ENCODE peak calls at places on chromosomes 3 and 15, in five cellular contexts. F, P, K, A and X are unnamed samples.

GRCh38 chr15:91116379-91117067 is 16.5 kb downstream of the SV2B start:
- DNase-seq in K (no peak), F (no peak), P (no peak), A (no peak), X (peak; percentile 2)

GRCh38 chr3:177338697-177339219 is 141.5 kb upstream of the TBL1XR1 start:
- DNase-seq in F (no peak), K (peak; percentile 60), A (no peak), P (no peak), X (peak; percentile 92)

GRCh38 chr3:48966876-48967361 is 23.1 kb upstream of the P4HTM start:
- DNase-seq in P (no peak), A (no peak), F (no peak), K (no peak), X (no peak)

GRCh38 chr3:70156808-70157207 is 155.6 kb downstream of the MDFIC2 start:
- DNase-seq in K (no peak), F (no peak), A (no peak), P (no peak), X (no peak)

GRCh38 chr15:94745371-94745770 is 514.0 kb downstream of the MCTP2 start:
- DNase-seq in K (no peak), A (no peak), P (no peak), F (no peak), X (no peak)

GRCh38 chr3:100483529-100483928 is 8.9 kb upstream of the TMEM45A start:
- DNase-seq in A (no peak), F (no peak), K (no peak), P (no peak), X (no peak)

GRCh38 chr3:120218981-120219380 is 66.0 kb downstream of the GPR156 start:
- DNase-seq in K (no peak), A (no peak), P (no peak), F (no peak), X (no peak)

GRCh38 chr3:112676659-112677234 is 35.8 kb upstream of the CCDC80 start:
- DNase-seq in F (peak; percentile 29), A (peak; percentile 68), P (peak; percentile 59), K (peak; percentile 96), X (peak; percentile 93)

GRCh38 chr3:42090973-42091731 is at the start of gene TRAK1:
- DNase-seq in F (peak; percentile 44), K (peak; percentile 91), P (no peak), A (no peak), X (peak; percentile 66)

GRCh38 chr3:62183087-62183486 is 190.3 kb downstream of the FEZF2 start:
- DNase-seq in K (no peak), P (no peak), A (no peak), F (no peak), X (no peak)

GRCh38 chr3:128983293-128984069 is 10.4 kb downstream of the CFAP92 start:
- DNase-seq in F (no peak), K (no peak), P (no peak), A (no peak), X (no peak)

GRCh38 chr3:104628185-104628789 is 738.4 kb upstream of the ALCAM start:
- DNase-seq in P (peak; percentile 33), A (no peak), F (no peak), K (peak; percentile 63), X (peak; percentile 65)

GRCh38 chr3:43870844-43871626 is 180.3 kb downstream of the ABHD5 start:
- DNase-seq in F (no peak), A (no peak), P (no peak), K (peak; percentile 23), X (no peak)

GRCh38 chr3:143119974-143120715 is 574 bp downstream of the CHST2 start:
- DNase-seq in F (peak; percentile 28), A (peak; percentile 7), K (peak; percentile 20), P (no peak), X (no peak)

GRCh38 chr3:55190296-55190695 is 262.4 kb upstream of the LRTM1 start:
- DNase-seq in F (no peak), K (peak; percentile 96), A (no peak), P (no peak), X (peak; percentile 93)

GRCh38 chr3:48896991-48897390 is 1.7 kb downstream of the SLC25A20 start:
- DNase-seq in F (no peak), A (no peak), K (peak; percentile 39), P (no peak), X (peak; percentile 39)

GRCh38 chr3:14430706-14431470 is 28.5 kb downstream of the SLC6A6 start:
- DNase-seq in A (no peak), P (no peak), F (no peak), K (no peak), X (no peak)

GRCh38 chr3:14429689-14430452 is 27.5 kb downstream of the SLC6A6 start:
- DNase-seq in P (no peak), A (no peak), K (no peak), F (no peak), X (no peak)

GRCh38 chr3:14429237-14429636 is 26.8 kb downstream of the SLC6A6 start:
- DNase-seq in F (no peak), P (no peak), A (no peak), K (peak; percentile 45), X (no peak)

GRCh38 chr3:14426305-14426620 is 23.9 kb downstream of the SLC6A6 start:
- DNase-seq in F (no peak), K (no peak), A (no peak), P (no peak), X (no peak)

GRCh38 chr3:14428087-14429067 is 26.0 kb downstream of the SLC6A6 start:
- DNase-seq in K (no peak), F (no peak), A (no peak), P (no peak), X (no peak)
- H3K4me3 ChIP-seq in K (no peak overlapping the region), F (no peak overlapping the region), A (no peak overlapping the region), P (no peak overlapping the region), X (no peak overlapping the region)

GRCh38 chr3:115165266-115165665 is 18.2 kb upstream of the ZBTB20 start:
- DNase-seq in A (no peak), P (no peak), F (no peak), K (no peak), X (no peak)

GRCh38 chr3:115164374-115165221 is 17.5 kb upstream of the ZBTB20 start:
- DNase-seq in F (no peak), K (peak; percentile 30), P (no peak), A (no peak), X (no peak)

GRCh38 chr3:115165701-115166100 is 18.6 kb upstream of the ZBTB20 start:
- DNase-seq in F (no peak), K (peak; percentile 22), P (no peak), A (no peak), X (no peak)

GRCh38 chr3:115169808-115170207 is 22.7 kb upstream of the ZBTB20 start:
- DNase-seq in A (no peak), K (peak; percentile 4), P (no peak), F (no peak), X (no peak)
- TF ChIP-seq CTCF in A (peak; percentile 59), K (peak; percentile 37), P (no peak), F (peak; percentile 55), X (no peak)

GRCh38 chr3:108441528-108441927 is 68.9 kb downstream of the MYH15 start:
- DNase-seq in K (no peak), F (no peak), P (no peak), A (no peak), X (no peak)
- H3K4me3 ChIP-seq in K (no peak overlapping the region), F (no peak overlapping the region), P (no peak overlapping the region), A (no peak overlapping the region), X (no peak overlapping the region)

DNA sequence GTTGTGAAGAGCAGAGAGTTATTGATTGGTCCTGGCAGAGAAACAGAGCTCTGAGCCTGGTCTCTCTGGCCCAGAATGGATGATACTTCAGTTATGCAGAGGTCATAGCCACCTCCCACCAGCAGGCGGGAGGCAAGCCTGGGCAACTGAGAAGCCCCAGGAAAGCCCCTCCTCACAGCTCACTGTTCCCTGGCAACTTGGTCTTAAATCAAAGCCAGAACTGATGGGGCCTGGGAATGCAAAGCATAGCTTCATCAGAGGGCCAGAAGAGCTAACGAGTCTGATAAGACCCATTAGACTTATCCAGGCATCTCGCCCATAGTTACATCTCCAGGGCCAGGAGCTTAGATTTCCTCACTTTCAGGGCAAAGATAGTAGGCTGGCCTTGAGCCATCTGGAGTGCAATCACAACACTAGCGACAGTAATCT is 5.5 kb upstream of the COLQ start:
- DNase-seq in P (no peak), F (no peak), K (no peak), A (no peak), X (peak; percentile 29)
- TF ChIP-seq CTCF in P (no peak), F (peak; percentile 38), K (no peak), A (no peak), X (peak; percentile 46)

DNA sequence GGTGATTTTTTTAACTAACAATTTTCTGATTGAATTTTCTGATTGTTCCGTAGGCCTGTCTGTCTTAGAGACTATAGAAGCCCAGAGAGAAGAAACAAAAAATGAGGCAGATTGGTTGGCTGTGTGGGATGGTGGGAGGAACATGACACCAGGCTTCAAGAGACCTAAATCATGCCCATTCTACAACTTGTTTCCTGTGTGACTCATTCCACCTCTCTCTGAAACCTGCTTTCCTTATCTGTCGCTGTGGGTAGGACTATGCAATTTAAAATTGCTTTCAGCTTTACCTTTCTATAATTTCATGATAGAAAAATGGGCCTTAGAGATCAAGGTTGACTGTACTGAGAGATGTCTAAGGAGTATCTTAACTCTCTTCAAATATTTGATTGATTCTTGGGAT is 44.5 kb downstream of the OXNAD1 start:
- DNase-seq in K (no peak), A (peak; percentile 34), F (no peak), P (peak; percentile 57), X (peak; percentile 72)
- H3K4me3 ChIP-seq in K (no peak overlapping the region), A (no peak overlapping the region), F (no peak overlapping the region), P (no peak overlapping the region), X (no peak overlapping the region)